ENCODE peak calls at places on chromosomes 6 and 20, in four cellular contexts. One of them, this sample, is unnamed. For H3K4me1, the result is how much of the 10 kb centered on the place peaks cover.

GRCh38 chr6:142395768-142396231 is 94.0 kb downstream of the ADGRG6 start:
- DNase-seq in body of pancreas: no peak
- DNase-seq in fibroblast of lung: peak
- DNase-seq in PC-3: no peak
- DNase-seq in this sample: no peak

GRCh38 chr6:131660195-131660594 is 23.1 kb downstream of the ENPP3 start:
- DNase-seq in body of pancreas: no peak
- DNase-seq in fibroblast of lung: peak
- DNase-seq in PC-3: peak
- DNase-seq in this sample: peak

GRCh38 chr6:151891524-151891923 is 84.0 kb downstream of the ESR1 start:
- DNase-seq in body of pancreas: no peak
- DNase-seq in fibroblast of lung: no peak
- DNase-seq in PC-3: peak
- DNase-seq in this sample: no peak

GRCh38 chr6:169965657-169966311 is 214.4 kb downstream of the ERMARD start:
- DNase-seq in body of pancreas: no peak
- DNase-seq in fibroblast of lung: no peak
- DNase-seq in PC-3: no peak
- DNase-seq in this sample: no peak

GRCh38 chr20:3560578-3560977 is 89.8 kb downstream of the ATRN start:
- DNase-seq in body of pancreas: no peak
- DNase-seq in fibroblast of lung: no peak
- DNase-seq in PC-3: peak
- DNase-seq in this sample: no peak

GRCh38 chr6:131733376-131734016 is 22.7 kb upstream of the CTAGE9 start:
- DNase-seq in body of pancreas: peak
- DNase-seq in fibroblast of lung: peak
- DNase-seq in PC-3: no peak
- DNase-seq in this sample: no peak

GRCh38 chr6:27505209-27506027 is 32.5 kb upstream of the ZNF184 start:
- DNase-seq in body of pancreas: peak
- DNase-seq in fibroblast of lung: peak
- DNase-seq in PC-3: peak
- DNase-seq in this sample: peak

GRCh38 chr6:72950114-72950860 is 275.0 kb downstream of the KHDC1L start:
- DNase-seq in body of pancreas: no peak
- DNase-seq in fibroblast of lung: peak
- DNase-seq in PC-3: peak
- DNase-seq in this sample: no peak

GRCh38 chr6:168528457-168529095 is 87.6 kb downstream of the SMOC2 start:
- DNase-seq in body of pancreas: no peak
- DNase-seq in fibroblast of lung: peak
- DNase-seq in PC-3: no peak
- DNase-seq in this sample: no peak

GRCh38 chr6:18262812-18263560 is 1.3 kb downstream of the DEK start:
- DNase-seq in body of pancreas: no peak
- DNase-seq in fibroblast of lung: no peak
- DNase-seq in PC-3: peak
- DNase-seq in this sample: no peak

GRCh38 chr20:25076201-25076600 is 5.7 kb downstream of the VSX1 start:
- DNase-seq in body of pancreas: no peak
- DNase-seq in fibroblast of lung: peak
- DNase-seq in PC-3: peak
- DNase-seq in this sample: no peak

GRCh38 chr20:6583134-6583738 is 184.2 kb upstream of the BMP2 start:
- DNase-seq in body of pancreas: peak
- DNase-seq in fibroblast of lung: peak
- DNase-seq in PC-3: peak
- DNase-seq in this sample: peak

GRCh38 chr6:39040080-39040673 is 8.4 kb upstream of the GLP1R start:
- DNase-seq in body of pancreas: no peak
- DNase-seq in fibroblast of lung: no peak
- DNase-seq in PC-3: no peak
- DNase-seq in this sample: no peak

GRCh38 chr6:134123666-134124208 is 71.3 kb upstream of the SLC2A12 start:
- DNase-seq in body of pancreas: peak
- DNase-seq in fibroblast of lung: peak
- DNase-seq in PC-3: peak
- DNase-seq in this sample: peak

GRCh38 chr6:170124150-170124549 is 166.7 kb downstream of the DLL1 start:
- DNase-seq in body of pancreas: no peak
- DNase-seq in fibroblast of lung: no peak
- DNase-seq in PC-3: no peak
- DNase-seq in this sample: no peak

GRCh38 chr6:33217246-33217645 is 8.9 kb downstream of the RING1 start:
- DNase-seq in body of pancreas: no peak
- DNase-seq in fibroblast of lung: no peak
- DNase-seq in PC-3: no peak
- DNase-seq in this sample: peak

GRCh38 chr6:118889163-118889562 is 4.8 kb upstream of the ASF1A start:
- DNase-seq in body of pancreas: no peak
- DNase-seq in fibroblast of lung: no peak
- DNase-seq in PC-3: no peak
- DNase-seq in this sample: no peak

GRCh38 chr6:158287047-158287446 is 25.2 kb upstream of the TULP4 start:
- DNase-seq in body of pancreas: no peak
- DNase-seq in fibroblast of lung: no peak
- DNase-seq in PC-3: no peak
- DNase-seq in this sample: no peak

GRCh38 chr6:90900034-90900433 is 313.2 kb upstream of the MAP3K7 start:
- DNase-seq in body of pancreas: no peak
- DNase-seq in fibroblast of lung: no peak
- DNase-seq in PC-3: no peak
- DNase-seq in this sample: no peak

GRCh38 chr6:21138359-21139094 is 455.0 kb upstream of the SOX4 start:
- DNase-seq in body of pancreas: no peak
- DNase-seq in fibroblast of lung: peak
- DNase-seq in PC-3: peak
- DNase-seq in this sample: no peak

GRCh38 chr6:163900570-163900969 is 486.1 kb downstream of the QKI start:
- DNase-seq in body of pancreas: no peak
- DNase-seq in fibroblast of lung: peak
- DNase-seq in PC-3: no peak
- DNase-seq in this sample: no peak

GRCh38 chr20:39853664-39854063 is 835.4 kb downstream of the MAFB start:
- DNase-seq in body of pancreas: no peak
- DNase-seq in fibroblast of lung: peak
- DNase-seq in PC-3: no peak
- DNase-seq in this sample: peak

GRCh38 chr6:54291146-54291545 is 17.1 kb upstream of the TINAG start:
- DNase-seq in body of pancreas: no peak
- DNase-seq in fibroblast of lung: peak
- DNase-seq in PC-3: peak
- DNase-seq in this sample: peak

GRCh38 chr6:112188906-112189305 is 65.5 kb downstream of the LAMA4 start:
- DNase-seq in body of pancreas: no peak
- DNase-seq in fibroblast of lung: peak
- DNase-seq in PC-3: no peak
- DNase-seq in this sample: no peak

GRCh38 chr20:17843246-17844132 is 125.1 kb downstream of the SNX5 start:
- DNase-seq in body of pancreas: peak
- DNase-seq in fibroblast of lung: peak
- DNase-seq in PC-3: peak
- DNase-seq in this sample: no peak

GRCh38 chr6:33453361-33454008 is 891 bp upstream of the ZBTB9 start:
- DNase-seq in body of pancreas: no peak
- DNase-seq in fibroblast of lung: peak
- DNase-seq in PC-3: no peak
- DNase-seq in this sample: no peak

GRCh38 chr20:48717095-48717958 is 110.5 kb downstream of the PREX1 start:
- DNase-seq in body of pancreas: no peak
- DNase-seq in fibroblast of lung: no peak
- DNase-seq in PC-3: no peak
- DNase-seq in this sample: no peak

GRCh38 chr6:105994522-105995402 is 91.4 kb upstream of the PRDM1 start:
- DNase-seq in body of pancreas: peak
- DNase-seq in fibroblast of lung: peak
- DNase-seq in PC-3: no peak
- DNase-seq in this sample: peak

GRCh38 chr20:61655591-61655990 is 403.5 kb downstream of the CDH4 start:
- DNase-seq in body of pancreas: no peak
- DNase-seq in fibroblast of lung: no peak
- DNase-seq in PC-3: no peak
- DNase-seq in this sample: no peak

GRCh38 chr6:117352466-117353081 is 73.2 kb downstream of the ROS1 start:
- DNase-seq in body of pancreas: no peak
- DNase-seq in fibroblast of lung: peak
- DNase-seq in PC-3: peak
- DNase-seq in this sample: peak

GRCh38 chr20:13426870-13427269 is 205.8 kb downstream of the ISM1 start:
- DNase-seq in body of pancreas: no peak
- DNase-seq in fibroblast of lung: peak
- DNase-seq in PC-3: no peak
- DNase-seq in this sample: no peak

GRCh38 chr20:19974621-19975435 is 42.3 kb upstream of the NAA20 start:
- DNase-seq in body of pancreas: peak
- DNase-seq in fibroblast of lung: peak
- DNase-seq in PC-3: peak
- DNase-seq in this sample: peak

GRCh38 chr6:26556263-26557070 is 18.3 kb downstream of the HMGN4 start:
- DNase-seq in body of pancreas: peak
- DNase-seq in fibroblast of lung: peak
- DNase-seq in PC-3: peak
- DNase-seq in this sample: peak

GRCh38 chr6:12132351-12133222 is 120.5 kb downstream of the HIVEP1 start:
- DNase-seq in body of pancreas: no peak
- DNase-seq in fibroblast of lung: peak
- DNase-seq in PC-3: peak
- DNase-seq in this sample: no peak

GRCh38 chr6:32154514-32155161 is 697 bp downstream of the PPT2 start:
- DNase-seq in body of pancreas: peak
- DNase-seq in fibroblast of lung: peak
- DNase-seq in PC-3: peak
- DNase-seq in this sample: no peak

GRCh38 chr6:38799529-38800184 is 84.5 kb downstream of the DNAH8 start:
- DNase-seq in body of pancreas: no peak
- DNase-seq in fibroblast of lung: no peak
- DNase-seq in PC-3: peak
- DNase-seq in this sample: peak

DNA sequence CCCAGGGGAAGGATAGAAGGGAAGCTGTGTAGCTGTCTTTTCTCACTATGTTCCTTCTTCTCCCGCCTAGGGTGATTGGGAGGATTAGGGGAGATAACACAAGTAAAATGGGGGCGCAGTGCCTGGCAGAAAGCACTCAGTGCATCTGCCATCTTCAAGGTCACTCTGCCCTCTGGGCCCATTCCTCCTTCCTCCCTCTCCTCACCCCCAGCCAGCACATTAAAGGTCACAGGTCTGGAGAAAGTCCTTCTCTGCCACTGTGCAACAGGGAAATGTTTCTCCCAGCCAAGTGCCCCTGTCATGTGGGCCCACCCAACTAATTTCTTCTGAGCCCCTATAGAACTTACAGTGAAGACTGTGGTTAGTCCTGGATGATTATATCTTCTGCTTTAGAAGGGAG is 45.8 kb downstream of the CLIC5 start:
- DNase-seq in body of pancreas: no peak
- DNase-seq in fibroblast of lung: no peak
- DNase-seq in PC-3: no peak
- DNase-seq in this sample: no peak
- H3K27ac ChIP-seq in body of pancreas: no peak
- H3K27ac ChIP-seq in fibroblast of lung: no peak
- H3K27ac ChIP-seq in PC-3: no peak
- H3K27ac ChIP-seq in this sample: no peak

GRCh38 chr6:147978078-147978477 is 364.6 kb upstream of the SASH1 start:
- DNase-seq in body of pancreas: no peak
- DNase-seq in fibroblast of lung: no peak
- DNase-seq in PC-3: no peak
- DNase-seq in this sample: no peak
- H3K4me1 ChIP-seq in body of pancreas: under half
- H3K4me1 ChIP-seq in fibroblast of lung: under half
- H3K4me1 ChIP-seq in PC-3: under half
- H3K4me1 ChIP-seq in this sample: under half

DNA sequence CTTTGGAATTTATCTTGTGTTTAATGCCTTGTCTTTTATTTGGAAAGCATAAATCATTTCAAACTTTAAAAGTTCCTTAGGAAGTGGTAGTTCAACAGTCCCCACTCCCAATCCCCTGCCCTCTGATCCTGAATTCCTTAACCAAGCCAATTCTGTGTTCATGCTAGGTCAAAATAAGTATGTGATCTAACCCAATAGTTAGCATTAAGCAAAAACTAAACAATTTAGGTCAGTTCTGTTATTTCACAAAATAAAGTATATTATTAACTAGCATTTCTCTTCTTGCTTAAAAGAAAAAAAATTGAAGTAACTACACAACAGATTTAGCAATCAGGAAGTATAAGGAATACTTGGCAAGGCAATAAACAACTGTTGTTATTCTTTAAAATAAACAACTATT is 37.1 kb downstream of the AKIRIN2 start:
- DNase-seq in body of pancreas: no peak
- DNase-seq in fibroblast of lung: no peak
- DNase-seq in PC-3: no peak
- DNase-seq in this sample: no peak
- H3K27ac ChIP-seq in body of pancreas: no peak
- H3K27ac ChIP-seq in fibroblast of lung: no peak
- H3K27ac ChIP-seq in PC-3: no peak
- H3K27ac ChIP-seq in this sample: no peak

DNA sequence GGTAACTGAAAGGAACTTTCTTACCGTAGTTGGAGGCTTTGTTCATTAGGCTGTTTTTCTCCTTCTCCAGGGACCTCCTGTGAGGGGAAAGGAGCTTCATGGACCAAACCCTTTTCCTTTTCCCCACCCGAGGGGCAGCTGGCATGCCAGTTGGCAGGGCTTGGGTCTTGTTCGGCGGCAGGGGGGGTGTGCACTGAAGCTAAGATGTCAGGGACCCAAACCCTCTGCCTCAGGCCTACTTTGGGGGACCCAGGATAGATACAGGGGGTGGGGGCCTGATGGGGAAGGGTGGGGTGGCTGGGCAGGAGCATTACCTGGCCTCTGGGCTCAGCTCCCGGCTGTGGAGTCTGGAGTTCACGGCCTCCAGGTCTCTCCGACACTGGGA is 14.9 kb downstream of the CCDC167 start:
- DNase-seq in body of pancreas: no peak
- DNase-seq in fibroblast of lung: no peak
- DNase-seq in PC-3: no peak
- DNase-seq in this sample: no peak
- H3K4me1 ChIP-seq in body of pancreas: under half
- H3K4me1 ChIP-seq in fibroblast of lung: under half
- H3K4me1 ChIP-seq in PC-3: under half
- H3K4me1 ChIP-seq in this sample: under half

GRCh38 chr20:45918182-45918737 is 6.3 kb upstream of the PLTP start:
- DNase-seq in body of pancreas: no peak
- DNase-seq in fibroblast of lung: peak
- DNase-seq in PC-3: no peak
- DNase-seq in this sample: no peak
- H3K27ac ChIP-seq in body of pancreas: peak
- H3K27ac ChIP-seq in fibroblast of lung: peak
- H3K27ac ChIP-seq in PC-3: no peak
- H3K27ac ChIP-seq in this sample: no peak

This sample was measured in foreskin keratinocyte.